ENCODE peak calls at places on chromosomes 3 and 15, in six cellular contexts. One of them, this sample, is unnamed.

GRCh38 chr15:41429003-41429890 is 12.4 kb downstream of the RTF1 start:
- DNase-seq in heart left ventricle: no peak
- DNase-seq in A549: no peak
- DNase-seq in transverse colon: peak; percentile 21
- DNase-seq in ovary: no peak
- DNase-seq in body of pancreas: no peak
- DNase-seq in this sample: no peak

GRCh38 chr3:48194446-48195071 is 6.3 kb upstream of the CDC25A start:
- DNase-seq in transverse colon: peak; percentile 71
- DNase-seq in body of pancreas: peak; percentile 65
- DNase-seq in ovary: peak; percentile 75
- DNase-seq in heart left ventricle: no peak
- DNase-seq in A549: peak; percentile 72
- DNase-seq in this sample: peak; percentile 25

GRCh38 chr3:42014949-42015533 is 53.1 kb upstream of the ULK4 start:
- DNase-seq in A549: no peak
- DNase-seq in transverse colon: peak; percentile 55
- DNase-seq in heart left ventricle: peak; percentile 73
- DNase-seq in ovary: no peak
- DNase-seq in body of pancreas: peak; percentile 46
- DNase-seq in this sample: peak; percentile 37

GRCh38 chr3:69510481-69511031 is 124.7 kb upstream of the FRMD4B start:
- DNase-seq in transverse colon: no peak
- DNase-seq in A549: no peak
- DNase-seq in ovary: no peak
- DNase-seq in heart left ventricle: no peak
- DNase-seq in body of pancreas: no peak
- DNase-seq in this sample: no peak

GRCh38 chr15:80020731-80021130 is 38.7 kb upstream of the ZFAND6 start:
- DNase-seq in ovary: no peak
- DNase-seq in transverse colon: no peak
- DNase-seq in A549: no peak
- DNase-seq in body of pancreas: no peak
- DNase-seq in heart left ventricle: no peak
- DNase-seq in this sample: no peak

GRCh38 chr3:52982839-52983238 is 63.0 kb downstream of the SFMBT1 start:
- DNase-seq in body of pancreas: no peak
- DNase-seq in heart left ventricle: no peak
- DNase-seq in transverse colon: no peak
- DNase-seq in ovary: no peak
- DNase-seq in A549: no peak
- DNase-seq in this sample: no peak

GRCh38 chr3:77536038-77536775 is 496.3 kb downstream of the ROBO2 start:
- DNase-seq in ovary: no peak
- DNase-seq in body of pancreas: no peak
- DNase-seq in A549: no peak
- DNase-seq in transverse colon: no peak
- DNase-seq in heart left ventricle: no peak
- DNase-seq in this sample: no peak

GRCh38 chr3:102235679-102236078 is 199.1 kb upstream of the ZPLD1 start:
- DNase-seq in heart left ventricle: no peak
- DNase-seq in body of pancreas: no peak
- DNase-seq in A549: no peak
- DNase-seq in transverse colon: no peak
- DNase-seq in ovary: no peak
- DNase-seq in this sample: no peak

GRCh38 chr15:36590838-36591237 is 11.4 kb downstream of the CDIN1 start:
- DNase-seq in transverse colon: no peak
- DNase-seq in A549: no peak
- DNase-seq in ovary: no peak
- DNase-seq in heart left ventricle: no peak
- DNase-seq in body of pancreas: no peak
- DNase-seq in this sample: no peak

GRCh38 chr3:153087595-153088566 is 74.1 kb upstream of the RAP2B start:
- DNase-seq in ovary: no peak
- DNase-seq in heart left ventricle: peak; percentile 17
- DNase-seq in transverse colon: no peak
- DNase-seq in body of pancreas: no peak
- DNase-seq in A549: no peak
- DNase-seq in this sample: no peak

GRCh38 chr15:85625856-85626255 is 168.9 kb downstream of the KLHL25 start:
- DNase-seq in ovary: no peak
- DNase-seq in A549: no peak
- DNase-seq in body of pancreas: peak; percentile 31
- DNase-seq in heart left ventricle: no peak
- DNase-seq in transverse colon: no peak
- DNase-seq in this sample: no peak

GRCh38 chr3:108662141-108662738 is 72.7 kb downstream of the DZIP3 start:
- DNase-seq in body of pancreas: peak; percentile 56
- DNase-seq in ovary: no peak
- DNase-seq in heart left ventricle: no peak
- DNase-seq in A549: peak; percentile 42
- DNase-seq in transverse colon: no peak
- DNase-seq in this sample: no peak

GRCh38 chr15:68229386-68230156 is at the start of gene CLN6:
- DNase-seq in body of pancreas: peak; percentile 80
- DNase-seq in heart left ventricle: peak; percentile 87
- DNase-seq in A549: peak; percentile 88
- DNase-seq in transverse colon: peak; percentile 87
- DNase-seq in ovary: peak; percentile 83
- DNase-seq in this sample: peak; percentile 77

GRCh38 chr3:52983336-52983807 is 62.5 kb downstream of the SFMBT1 start:
- DNase-seq in body of pancreas: peak; percentile 27
- DNase-seq in transverse colon: peak; percentile 38
- DNase-seq in A549: no peak
- DNase-seq in heart left ventricle: no peak
- DNase-seq in ovary: no peak
- DNase-seq in this sample: no peak

GRCh38 chr15:25736451-25736850 is 126.7 kb downstream of the ATP10A start:
- DNase-seq in heart left ventricle: no peak
- DNase-seq in A549: no peak
- DNase-seq in transverse colon: no peak
- DNase-seq in ovary: no peak
- DNase-seq in body of pancreas: no peak
- DNase-seq in this sample: no peak

DNA sequence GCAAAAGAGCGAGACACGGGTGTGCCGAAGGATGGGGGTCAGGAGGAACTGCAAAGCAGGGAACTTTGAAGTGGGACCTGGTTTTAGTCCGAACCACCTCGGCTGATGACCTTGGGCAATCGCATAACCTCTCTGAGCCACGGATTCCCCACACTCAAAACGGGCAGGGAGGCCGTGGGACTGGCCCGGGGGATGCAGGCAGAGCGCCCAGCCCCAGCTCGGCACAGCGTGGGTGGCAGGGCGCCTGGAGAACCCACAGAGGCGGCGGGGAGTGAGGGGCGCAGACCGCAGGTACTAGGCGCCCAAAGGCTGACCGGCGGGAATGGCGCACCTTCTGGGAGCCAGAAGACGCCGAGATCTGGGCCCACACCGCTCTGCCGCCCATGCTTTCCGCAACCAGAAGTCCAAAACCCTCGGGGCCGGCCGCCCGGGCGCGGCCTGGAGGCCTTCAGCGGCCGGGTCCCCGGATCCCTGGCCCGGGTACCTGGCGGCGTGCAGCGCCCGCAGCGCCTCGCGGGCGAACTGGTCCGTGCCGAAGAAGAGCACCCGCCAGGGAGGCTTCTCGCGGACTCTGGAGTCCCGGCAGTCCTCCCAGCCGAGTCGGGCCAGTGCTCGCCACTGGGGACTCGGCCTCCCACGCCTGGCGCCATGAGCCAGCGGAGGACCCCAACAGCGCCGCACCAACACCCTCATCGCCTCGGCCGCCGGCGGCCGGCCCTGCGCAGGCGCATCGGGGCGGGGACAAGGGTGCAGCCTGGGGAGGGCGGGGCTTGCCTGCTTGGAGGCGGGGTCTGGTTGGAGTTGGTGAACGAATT is at the start of gene MTFMT:
- DNase-seq in transverse colon: peak; percentile 95
- DNase-seq in A549: peak; percentile 97
- DNase-seq in ovary: peak; percentile 96
- DNase-seq in body of pancreas: peak; percentile 92
- DNase-seq in heart left ventricle: peak; percentile 93
- DNase-seq in this sample: peak; percentile 95
- TF ChIP-seq POLR2A in transverse colon: peak; percentile 92
- TF ChIP-seq POLR2A in A549: peak; percentile 99
- TF ChIP-seq POLR2A in ovary: peak; percentile 91
- TF ChIP-seq POLR2A in body of pancreas: peak; percentile 86
- TF ChIP-seq POLR2A in heart left ventricle: peak; percentile 93
- TF ChIP-seq POLR2A in this sample: peak; percentile 94

DNA sequence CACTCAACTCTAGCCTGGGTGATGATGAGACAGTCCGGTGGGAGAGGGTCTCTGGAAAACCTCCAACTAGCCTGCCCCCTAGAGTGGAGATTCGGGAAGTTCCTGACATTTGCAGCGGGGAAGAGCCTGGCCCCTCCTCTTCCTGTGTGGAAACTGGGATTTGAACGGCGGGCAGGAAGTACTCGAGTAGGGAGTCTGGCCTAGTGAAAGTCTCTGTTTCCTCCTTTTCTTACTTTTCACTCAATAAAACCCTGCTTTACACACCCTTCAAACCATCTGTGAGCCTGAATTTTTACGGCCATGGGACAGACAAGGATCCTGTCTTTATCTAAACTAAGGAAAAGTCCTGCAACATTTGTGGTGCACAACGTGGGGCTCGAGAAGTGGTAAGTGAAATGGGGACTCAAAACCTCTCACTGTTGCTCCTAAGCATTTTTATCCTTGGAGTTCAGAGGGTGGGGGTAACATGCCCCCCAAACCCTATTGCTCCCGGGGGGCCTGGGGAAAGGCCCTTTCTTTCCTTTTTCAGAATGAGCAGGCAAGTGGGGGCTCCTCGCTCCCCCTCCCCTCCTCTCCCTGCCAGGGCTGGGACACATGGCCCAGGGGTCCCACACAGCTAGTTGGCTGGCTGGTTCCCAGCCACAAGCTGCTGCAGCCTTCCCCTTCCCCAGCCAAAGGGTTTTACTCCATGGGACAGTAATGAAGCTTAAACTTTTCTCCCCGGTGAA is 224.7 kb upstream of the GBE1 start:
- DNase-seq in transverse colon: no peak
- DNase-seq in A549: no peak
- DNase-seq in body of pancreas: no peak
- DNase-seq in heart left ventricle: no peak
- DNase-seq in ovary: no peak
- DNase-seq in this sample: no peak
- TF ChIP-seq POLR2A in transverse colon: no peak
- TF ChIP-seq POLR2A in A549: no peak
- TF ChIP-seq POLR2A in body of pancreas: no peak
- TF ChIP-seq POLR2A in heart left ventricle: no peak
- TF ChIP-seq POLR2A in ovary: no peak
- TF ChIP-seq POLR2A in this sample: no peak

GRCh38 chr3:185552358-185552877 is at the start of gene LIPH:
- DNase-seq in A549: peak; percentile 48
- DNase-seq in ovary: no peak
- DNase-seq in heart left ventricle: no peak
- DNase-seq in body of pancreas: peak; percentile 38
- DNase-seq in transverse colon: peak; percentile 82
- DNase-seq in this sample: no peak
- TF ChIP-seq POLR2A in A549: no peak
- TF ChIP-seq POLR2A in ovary: no peak
- TF ChIP-seq POLR2A in heart left ventricle: no peak
- TF ChIP-seq POLR2A in body of pancreas: peak; percentile 74
- TF ChIP-seq POLR2A in transverse colon: peak; percentile 98
- TF ChIP-seq POLR2A in this sample: no peak

DNA sequence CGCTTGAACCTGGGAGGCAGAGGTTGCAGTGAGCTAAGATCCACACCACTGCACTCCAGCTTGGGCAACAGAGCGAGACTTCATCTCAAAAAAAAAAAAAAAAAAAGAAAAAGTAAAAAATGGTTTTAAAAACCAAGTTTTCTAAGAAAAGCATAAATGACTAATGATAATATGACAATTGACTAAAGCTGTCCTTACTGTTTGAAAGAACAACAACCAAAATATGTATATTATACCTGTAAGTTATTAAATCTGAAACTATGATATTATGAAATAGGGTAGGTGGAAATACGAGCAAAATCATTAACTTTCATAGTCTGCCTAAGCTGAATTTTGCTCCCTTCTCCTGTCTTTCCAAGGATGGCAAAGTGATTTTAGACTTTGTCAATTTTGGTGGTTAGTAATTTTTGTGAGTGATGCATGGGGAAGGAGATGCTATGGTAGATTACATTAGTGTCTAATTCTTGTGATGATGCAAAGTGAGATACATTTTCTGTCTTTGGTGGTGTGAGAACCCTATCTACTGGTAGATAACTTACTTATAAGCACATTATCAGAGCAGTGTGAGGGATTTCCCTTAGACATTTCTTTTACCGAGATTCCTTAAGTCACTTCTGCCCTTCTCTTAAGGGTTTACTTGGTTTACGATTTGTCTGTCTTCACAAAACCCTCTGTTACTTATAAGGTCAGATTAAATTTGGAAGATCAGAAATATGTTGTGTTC is 10.6 kb upstream of the CHD2 start:
- DNase-seq in body of pancreas: no peak
- DNase-seq in ovary: no peak
- DNase-seq in transverse colon: no peak
- DNase-seq in A549: no peak
- DNase-seq in heart left ventricle: no peak
- DNase-seq in this sample: no peak
- TF ChIP-seq POLR2A in body of pancreas: no peak
- TF ChIP-seq POLR2A in ovary: no peak
- TF ChIP-seq POLR2A in transverse colon: no peak
- TF ChIP-seq POLR2A in A549: no peak
- TF ChIP-seq POLR2A in heart left ventricle: no peak
- TF ChIP-seq POLR2A in this sample: no peak

This sample was measured in uterus.